ENCODE peak calls at places on chromosomes 2 and 18, in four cellular contexts. S is NCI-H2081; Y is stimulated activated CD8-positive, alpha-beta memory T cell treated with anti-CD3 and anti-CD28 coated beads, Interleukin-2, amount 100 ng/mL, for 1 hour; Q is ELR. H is an unnamed sample.

GRCh38 chr2:218152777-218153176 is 14.0 kb downstream of the CXCR1 start:
- DNase-seq in Q (no peak), Y (no peak), S (no peak), H (no peak)

GRCh38 chr2:113977060-113977659 is 87.3 kb downstream of the ACTR3 start:
- DNase-seq in Q (no peak), S (no peak), Y (no peak), H (no peak)

GRCh38 chr18:56248613-56249235 is 389.7 kb downstream of the TXNL1 start:
- DNase-seq in Q (no peak), Y (no peak), S (no peak), H (no peak)

GRCh38 chr2:126650994-126651393 is 5.0 kb upstream of the GYPC start:
- DNase-seq in Q (no peak), S (no peak), Y (no peak), H (no peak)

GRCh38 chr2:199946836-199947235 is 8.5 kb downstream of the TYW5 start:
- DNase-seq in Q (no peak), S (no peak), Y (no peak), H (no peak)

GRCh38 chr2:105744909-105745853 is at the start of gene NCK2:
- DNase-seq in Y (no peak), S (no peak), Q (peak; percentile 57), H (peak; percentile 29)

GRCh38 chr18:66640431-66640830 is 36.5 kb upstream of the CDH19 start:
- DNase-seq in S (no peak), Q (no peak), Y (no peak), H (no peak)

GRCh38 chr2:58974426-58974825 is 733.3 kb upstream of the FANCL start:
- DNase-seq in Y (no peak), Q (no peak), S (no peak), H (no peak)

GRCh38 chr2:8684421-8684884 is 2.6 kb downstream of the ID2 start:
- DNase-seq in Q (peak; percentile 37), Y (no peak), S (no peak), H (peak; percentile 44)

GRCh38 chr2:104638795-104639194 is 215.1 kb upstream of the POU3F3 start:
- DNase-seq in Q (no peak), Y (no peak), S (no peak), H (no peak)

GRCh38 chr2:191264647-191265079 is 19.5 kb downstream of the MYO1B start:
- DNase-seq in Q (peak; percentile 89), S (no peak), Y (no peak), H (no peak)

GRCh38 chr2:199405241-199405640 is 52.5 kb downstream of the SATB2 start:
- DNase-seq in Q (peak; percentile 57), Y (no peak), S (no peak), H (no peak)

GRCh38 chr2:241519669-241520068 is 11.3 kb upstream of the STK25 start:
- DNase-seq in S (no peak), Q (no peak), Y (no peak), H (no peak)

GRCh38 chr2:216066255-216066654 is 15.4 kb downstream of the PECR start:
- DNase-seq in S (no peak), Q (peak; percentile 58), Y (no peak), H (no peak)

GRCh38 chr2:170255971-170256370 is 78.0 kb downstream of the MYO3B start:
- DNase-seq in Q (peak; percentile 65), Y (no peak), S (no peak), H (no peak)

GRCh38 chr2:98391581-98392270 is 45.5 kb downstream of the CNGA3 start:
- DNase-seq in Q (no peak), Y (no peak), S (no peak), H (no peak)

GRCh38 chr18:72329533-72329932 is 214.6 kb downstream of the CBLN2 start:
- DNase-seq in Q (no peak), Y (no peak), S (no peak), H (no peak)

GRCh38 chr18:52716926-52717325 is 376.9 kb downstream of the DCC start:
- DNase-seq in S (no peak), Y (no peak), Q (peak; percentile 1), H (no peak)

GRCh38 chr2:15705839-15706386 is 114.2 kb downstream of the DDX1 start:
- DNase-seq in Q (no peak), S (no peak), Y (no peak), H (no peak)

GRCh38 chr2:219045937-219046550 is 4.7 kb upstream of the CFAP65 start:
- DNase-seq in Q (peak; percentile 35), S (no peak), Y (no peak), H (no peak)

H was measured in stimulated activated naive CD4-positive, alpha-beta T cell treated with Interleukin-2 at 50 U/mL for 16 hours.